ENCODE peak calls at places on chromosomes 16 and 17, in nine cellular contexts. Q is nephron progenitor cell; R is RCC 7860; A is mucosa of descending colon; I is progenitor cell of endocrine pancreas; D is cardiac fibroblast; T is stimulated activated CD4-positive, alpha-beta T cell treated with anti-CD3 and anti-CD28 coated beads, TNF-alpha, amount 100 ng/mL, for 4 hours; U is body of pancreas; K is HT1080. M is an unnamed sample.

GRCh38 chr17:30112794-30113193 is 3.8 kb upstream of the NSRP1 start:
- DNase-seq in Q (no peak), R (no peak), A (no peak), I (no peak), D (no peak), T (no peak), U (no peak), K (no peak), M (no peak)

GRCh38 chr16:4915226-4915761 is 21.7 kb downstream of the PPL start:
- DNase-seq in Q (no peak), R (peak), A (no peak), I (no peak), D (peak), T (no peak), U (no peak), K (peak), M (peak)

GRCh38 chr17:37884516-37884915 is 39.7 kb upstream of the TBC1D3K start:
- DNase-seq in Q (no peak), R (no peak), A (no peak), I (no peak), D (no peak), T (no peak), U (no peak), K (no peak), M (no peak)

GRCh38 chr17:16407911-16408588 is 7.3 kb upstream of the TRPV2 start:
- DNase-seq in Q (peak), R (no peak), A (peak), I (no peak), D (peak), T (no peak), U (peak), K (peak), M (peak)

GRCh38 chr16:77603656-77604055 is 118.7 kb upstream of the NUDT7 start:
- DNase-seq in Q (no peak), R (no peak), A (no peak), I (no peak), D (no peak), T (no peak), U (no peak), K (no peak), M (no peak)

GRCh38 chr16:24504467-24505345 is 34.7 kb upstream of the RBBP6 start:
- DNase-seq in Q (peak), R (peak), A (peak), I (peak), D (peak), T (no peak), U (peak), K (peak), M (peak)

GRCh38 chr17:1737531-1738291 is 5.0 kb upstream of the SERPINF2 start:
- DNase-seq in Q (no peak), R (no peak), A (no peak), I (no peak), D (no peak), T (no peak), U (no peak), K (no peak), M (no peak)

GRCh38 chr17:41943492-41943891 is 13.1 kb downstream of the ODAD4 start:
- DNase-seq in Q (no peak), R (no peak), A (no peak), I (no peak), D (peak), T (no peak), U (no peak), K (no peak), M (no peak)

GRCh38 chr16:559411-560207 is 585 bp upstream of the PRR35 start:
- DNase-seq in Q (no peak), R (no peak), A (no peak), I (no peak), D (no peak), T (no peak), U (no peak), K (no peak), M (no peak)

GRCh38 chr17:40499551-40500189 is 1.8 kb downstream of the TNS4 start:
- DNase-seq in Q (peak), R (no peak), A (peak), I (peak), D (peak), T (no peak), U (peak), K (no peak), M (peak)

GRCh38 chr16:54685682-54686081 is 245.0 kb upstream of the IRX5 start:
- DNase-seq in Q (no peak), R (no peak), A (no peak), I (no peak), D (no peak), T (no peak), U (no peak), K (no peak), M (no peak)

GRCh38 chr17:73786286-73786743 is 142.1 kb upstream of the SDK2 start:
- DNase-seq in Q (peak), R (no peak), A (peak), I (no peak), D (no peak), T (no peak), U (no peak), K (no peak), M (no peak)

GRCh38 chr17:27762527-27763305 is 37.6 kb downstream of the NOS2 start:
- DNase-seq in Q (peak), R (no peak), A (no peak), I (peak), D (peak), T (no peak), U (no peak), K (no peak), M (no peak)

GRCh38 chr17:46742539-46743270 is 75.8 kb downstream of the WNT3 start:
- DNase-seq in Q (no peak), R (peak), A (no peak), I (no peak), D (peak), T (no peak), U (no peak), K (peak), M (peak)

GRCh38 chr17:17029938-17030337 is 12.3 kb upstream of the MPRIP start:
- DNase-seq in Q (no peak), R (no peak), A (peak), I (no peak), D (no peak), T (no peak), U (no peak), K (no peak), M (no peak)

GRCh38 chr16:77896357-77896972 is 108.1 kb downstream of the VAT1L start:
- DNase-seq in Q (no peak), R (no peak), A (no peak), I (no peak), D (no peak), T (no peak), U (no peak), K (peak), M (no peak)

GRCh38 chr17:4785311-4786110 is 653 bp downstream of the VMO1 start:
- DNase-seq in Q (no peak), R (no peak), A (no peak), I (no peak), D (no peak), T (no peak), U (no peak), K (no peak), M (no peak)

GRCh38 chr17:69500911-69501429 is 86.5 kb downstream of the MAP2K6 start:
- DNase-seq in Q (no peak), R (no peak), A (no peak), I (no peak), D (no peak), T (no peak), U (peak), K (no peak), M (no peak)

GRCh38 chr17:77707546-77707945 is 251.0 kb upstream of the TNRC6C start:
- DNase-seq in Q (no peak), R (no peak), A (no peak), I (no peak), D (no peak), T (no peak), U (no peak), K (no peak), M (no peak)

M was measured in AG20443.